ENCODE peak calls at places on chromosomes 13 and 19, in six cellular contexts. Z, A, P, X, N and E are unnamed samples.

GRCh38 chr13:82717249-82717648 is 1165.0 kb downstream of the SLITRK1 start:
- DNase-seq in Z (peak), A (peak), P (no peak), X (no peak), N (no peak), E (no peak)

GRCh38 chr19:47106819-47107200 is 6.8 kb downstream of the ZC3H4 start:
- DNase-seq in Z (peak), A (no peak), N (no peak), X (no peak), P (no peak), E (no peak)

GRCh38 chr19:15445227-15445605 is 4.5 kb downstream of the WIZ start:
- DNase-seq in X (no peak), Z (no peak), P (no peak), A (no peak), N (no peak), E (no peak)

GRCh38 chr19:17889609-17890214 is 18.0 kb downstream of the SLC5A5 start:
- DNase-seq in X (no peak), N (peak), P (no peak), A (peak), Z (peak), E (no peak)

GRCh38 chr19:40365613-40366401 is 17.3 kb downstream of the PLD3 start:
- DNase-seq in N (peak), A (no peak), Z (peak), P (peak), X (peak), E (peak)

GRCh38 chr13:43878897-43879322 is 630 bp downstream of the CCDC122 start:
- DNase-seq in A (peak), P (peak), N (no peak), X (peak), Z (peak), E (peak)

GRCh38 chr13:40433577-40433976 is 232.9 kb downstream of the FOXO1 start:
- DNase-seq in Z (no peak), P (peak), N (no peak), X (peak), A (peak), E (no peak)

GRCh38 chr19:29942404-29943261 is 594 bp downstream of the URI1 start:
- DNase-seq in A (peak), P (peak), Z (no peak), X (peak), N (peak), E (peak)

GRCh38 chr13:57632276-57633140 is 964 bp downstream of the PCDH17 start:
- DNase-seq in Z (peak), P (no peak), N (peak), A (no peak), X (no peak), E (no peak)

GRCh38 chr13:65460136-65460535 is 1770.0 kb downstream of the PCDH9 start:
- DNase-seq in N (no peak), X (no peak), P (no peak), Z (no peak), A (no peak), E (no peak)

GRCh38 chr13:113491418-113491883 is 940 bp upstream of the DCUN1D2 start:
- DNase-seq in A (peak), N (peak), Z (no peak), X (peak), P (peak), E (peak)

GRCh38 chr19:48405850-48406249 is 12.4 kb downstream of the GRIN2D start:
- DNase-seq in A (no peak), P (no peak), N (no peak), Z (no peak), X (no peak), E (peak)

GRCh38 chr13:53004605-53005004 is 24.0 kb upstream of the OLFM4 start:
- DNase-seq in P (no peak), A (no peak), N (no peak), Z (no peak), X (no peak), E (no peak)

GRCh38 chr13:27251166-27252088 is at the start of gene RPL21:
- DNase-seq in X (peak), P (peak), N (peak), Z (peak), A (peak), E (peak)

GRCh38 chr13:91017031-91017668 is 330.3 kb upstream of the MIR17HG start:
- DNase-seq in Z (peak), P (no peak), X (peak), N (peak), A (peak), E (peak)

GRCh38 chr19:47353307-47353712 is 4.2 kb downstream of the DHX34 start:
- DNase-seq in X (no peak), P (peak), N (no peak), A (no peak), Z (no peak), E (no peak)

GRCh38 chr19:55080121-55080914 is 4.6 kb downstream of the EPS8L1 start:
- DNase-seq in A (peak), Z (peak), P (peak), X (peak), N (peak), E (peak)

GRCh38 chr19:50803633-50804419 is 13.6 kb downstream of the ACP4 start:
- DNase-seq in P (no peak), X (no peak), Z (no peak), A (no peak), N (peak), E (no peak)

GRCh38 chr13:48575014-48575413 is 42.1 kb upstream of the RCBTB2 start:
- DNase-seq in X (no peak), Z (no peak), N (no peak), A (no peak), P (no peak), E (no peak)

GRCh38 chr19:45667620-45668341 is at the start of gene GIPR:
- DNase-seq in N (peak), Z (no peak), X (peak), A (peak), P (peak), E (peak)

GRCh38 chr13:113178070-113178895 is 19.8 kb downstream of the PROZ start:
- DNase-seq in P (no peak), A (peak), X (no peak), Z (peak), N (no peak), E (no peak)

GRCh38 chr19:39307233-39307821 is 11.1 kb downstream of the IFNL1 start:
- DNase-seq in P (peak), X (no peak), A (no peak), Z (no peak), N (peak), E (no peak)

GRCh38 chr19:10862561-10863106 is 8.7 kb upstream of the CARM1 start:
- DNase-seq in Z (no peak), P (no peak), A (no peak), X (no peak), N (no peak), E (no peak)

GRCh38 chr13:77384999-77385398 is 58.1 kb upstream of the MYCBP2 start:
- DNase-seq in X (no peak), A (no peak), P (no peak), Z (no peak), N (no peak), E (no peak)

GRCh38 chr13:113014752-113015745 is 46.0 kb downstream of the MCF2L start:
- DNase-seq in X (no peak), N (no peak), A (no peak), Z (no peak), P (no peak), E (no peak)

GRCh38 chr13:80340643-80341097 is 256 bp downstream of the SPRY2 start:
- DNase-seq in A (peak), Z (peak), N (no peak), P (no peak), X (peak), E (peak)

GRCh38 chr19:50414850-50415660 is 3.7 kb upstream of the SPIB start:
- DNase-seq in X (peak), A (no peak), P (peak), N (peak), Z (peak), E (peak)

GRCh38 chr19:46291829-46292228 is 5.0 kb upstream of the HIF3A start:
- DNase-seq in N (no peak), A (no peak), X (no peak), P (no peak), Z (no peak), E (no peak)

GRCh38 chr13:67967031-67967430 is 736.9 kb upstream of the PCDH9 start:
- DNase-seq in X (no peak), A (no peak), P (no peak), Z (no peak), N (no peak), E (no peak)

GRCh38 chr19:53394522-53394973 is 401 bp upstream of the ZNF765 start:
- DNase-seq in X (no peak), A (peak), P (peak), Z (no peak), N (peak), E (peak)

GRCh38 chr19:34341935-34342680 is 22.9 kb upstream of the GPI start:
- DNase-seq in X (no peak), N (no peak), A (no peak), P (no peak), Z (no peak), E (no peak)

GRCh38 chr13:51148223-51148951 is 37.3 kb upstream of the C13orf42 start:
- DNase-seq in X (no peak), P (no peak), N (peak), Z (no peak), A (no peak), E (no peak)

GRCh38 chr19:39398297-39398864 is 7.2 kb downstream of the MED29 start:
- DNase-seq in A (peak), P (peak), N (no peak), X (peak), Z (peak), E (no peak)

GRCh38 chr13:35765387-35765786 is 288.9 kb upstream of the MAB21L1 start:
- DNase-seq in Z (no peak), P (no peak), X (no peak), N (no peak), A (no peak), E (no peak)